ENCODE peak calls at places on chromosomes 1 and 21, in five cellular contexts. M is OCI-LY7, E is AG09319, C is GM12865, G is cerebellum. Y is an unnamed sample.

GRCh38 chr21:16533692-16534407 is 804.1 kb downstream of the USP25 start:
- DNase-seq in M (no peak), E (no peak), C (no peak), G (no peak), Y (peak; percentile 59)

GRCh38 chr1:113641396-113641795 is 117.9 kb downstream of the PHTF1 start:
- DNase-seq in M (no peak), E (no peak), C (no peak), G (no peak), Y (no peak)

GRCh38 chr1:183323849-183324683 is 94.1 kb downstream of the NMNAT2 start:
- DNase-seq in M (no peak), E (no peak), C (peak; percentile 34), G (no peak), Y (no peak)

GRCh38 chr1:204251926-204252689 is 38.3 kb upstream of the GOLT1A start:
- DNase-seq in M (no peak), E (no peak), C (no peak), G (no peak), Y (no peak)

GRCh38 chr1:8822383-8823294 is 5.2 kb upstream of the RERE start:
- DNase-seq in M (no peak), E (peak; percentile 89), C (no peak), G (no peak), Y (peak; percentile 74)

GRCh38 chr1:193392686-193393085 is 206.3 kb upstream of the B3GALT2 start:
- DNase-seq in M (peak; percentile 14), E (no peak), C (no peak), G (no peak), Y (no peak)

GRCh38 chr1:17569200-17570139 is 30.0 kb downstream of the ARHGEF10L start:
- DNase-seq in M (no peak), E (peak; percentile 69), C (no peak), G (no peak), Y (no peak)

GRCh38 chr1:205812271-205812877 is 624 bp downstream of the SLC41A1 start:
- DNase-seq in M (peak; percentile 29), E (no peak), C (no peak), G (no peak), Y (peak; percentile 41)

GRCh38 chr1:204348722-204349121 is 11.0 kb downstream of the PLEKHA6 start:
- DNase-seq in M (no peak), E (peak; percentile 16), C (no peak), G (no peak), Y (no peak)

GRCh38 chr1:175273656-175274055 is 81.1 kb upstream of the KIAA0040 start:
- DNase-seq in M (no peak), E (no peak), C (no peak), G (no peak), Y (no peak)

GRCh38 chr1:44568128-44568900 is 106.0 kb downstream of the TMEM53 start:
- DNase-seq in M (no peak), E (no peak), C (no peak), G (no peak), Y (no peak)

GRCh38 chr1:81876901-81877750 is 76.4 kb downstream of the ADGRL2 start:
- DNase-seq in M (no peak), E (no peak), C (no peak), G (no peak), Y (no peak)

GRCh38 chr1:198701766-198702539 is 63.1 kb downstream of the PTPRC start:
- DNase-seq in M (peak; percentile 73), E (no peak), C (no peak), G (no peak), Y (no peak)

GRCh38 chr1:27668808-27669723 is 2.9 kb downstream of the IFI6 start:
- DNase-seq in M (peak; percentile 66), E (no peak), C (peak; percentile 85), G (peak; percentile 81), Y (peak; percentile 73)

GRCh38 chr21:36980280-36981048 is 14.0 kb upstream of the HLCS start:
- DNase-seq in M (no peak), E (no peak), C (no peak), G (peak; percentile 48), Y (peak; percentile 53)

GRCh38 chr1:214385428-214385827 is 104.5 kb downstream of the SMYD2 start:
- DNase-seq in M (no peak), E (no peak), C (no peak), G (no peak), Y (no peak)

GRCh38 chr1:10229903-10230302 is 19.5 kb downstream of the KIF1B start:
- DNase-seq in M (no peak), E (no peak), C (no peak), G (no peak), Y (no peak)

GRCh38 chr1:61282387-61282786 is 200.0 kb downstream of the NFIA start:
- DNase-seq in M (no peak), E (no peak), C (no peak), G (no peak), Y (peak; percentile 55)

GRCh38 chr1:84957956-84958355 is 39.0 kb downstream of the MCOLN2 start:
- DNase-seq in M (no peak), E (no peak), C (no peak), G (no peak), Y (no peak)

GRCh38 chr1:33300673-33301072 is 20.2 kb downstream of the A3GALT2 start:
- DNase-seq in M (no peak), E (peak; percentile 62), C (no peak), G (no peak), Y (no peak)

GRCh38 chr1:116123837-116124533 is 12.8 kb downstream of the MAB21L3 start:
- DNase-seq in M (no peak), E (no peak), C (no peak), G (no peak), Y (no peak)

GRCh38 chr1:216566809-216567208 is 143.6 kb upstream of the USH2A start:
- DNase-seq in M (no peak), E (no peak), C (peak; percentile 18), G (no peak), Y (no peak)

GRCh38 chr1:69172003-69173000 is 395.4 kb upstream of the LRRC7 start:
- DNase-seq in M (no peak), E (no peak), C (no peak), G (no peak), Y (no peak)

GRCh38 chr1:161069731-161070270 is at the start of gene ARHGAP30:
- DNase-seq in M (peak; percentile 97), E (no peak), C (peak; percentile 98), G (no peak), Y (no peak)

GRCh38 chr1:228493141-228494043 is 6.2 kb downstream of the RNF187 start:
- DNase-seq in M (no peak), E (no peak), C (no peak), G (peak; percentile 38), Y (peak; percentile 43)

GRCh38 chr1:201890223-201890622 is 1.5 kb downstream of the SHISA4 start:
- DNase-seq in M (no peak), E (no peak), C (no peak), G (peak; percentile 43), Y (peak; percentile 87)

Y was measured in G401.